ENCODE peak calls at places on chromosomes 12 and 14, in four cellular contexts. One of them, this sample, is unnamed.

GRCh38 chr14:50607181-50607580 is 47.2 kb downstream of the ATL1 start:
- DNase-seq in fibroblast of mammary gland: peak
- DNase-seq in PC-3: no peak
- DNase-seq in fibroblast of lung: peak
- DNase-seq in this sample: no peak

GRCh38 chr14:81986005-81986404 is 452.4 kb upstream of the SEL1L start:
- DNase-seq in PC-3: no peak
- DNase-seq in fibroblast of mammary gland: no peak
- DNase-seq in fibroblast of lung: no peak
- DNase-seq in this sample: no peak

GRCh38 chr12:13116971-13117370 is 13.5 kb upstream of the GSG1 start:
- DNase-seq in PC-3: no peak
- DNase-seq in fibroblast of mammary gland: no peak
- DNase-seq in fibroblast of lung: no peak
- DNase-seq in this sample: no peak

GRCh38 chr12:45234134-45234865 is 18.4 kb downstream of the ANO6 start:
- DNase-seq in PC-3: peak
- DNase-seq in fibroblast of lung: peak
- DNase-seq in fibroblast of mammary gland: peak
- DNase-seq in this sample: peak

GRCh38 chr12:19227190-19227879 is 97.8 kb downstream of the PLEKHA5 start:
- DNase-seq in PC-3: no peak
- DNase-seq in fibroblast of lung: no peak
- DNase-seq in fibroblast of mammary gland: no peak
- DNase-seq in this sample: no peak

GRCh38 chr12:1463073-1463905 is 131.1 kb downstream of the FBXL14 start:
- DNase-seq in PC-3: no peak
- DNase-seq in fibroblast of mammary gland: no peak
- DNase-seq in fibroblast of lung: no peak
- DNase-seq in this sample: peak

GRCh38 chr12:92468358-92469020 is 234.3 kb upstream of the PLEKHG7 start:
- DNase-seq in fibroblast of mammary gland: no peak
- DNase-seq in PC-3: no peak
- DNase-seq in fibroblast of lung: peak
- DNase-seq in this sample: no peak

GRCh38 chr14:58814476-58814875 is 176.7 kb downstream of the DACT1 start:
- DNase-seq in fibroblast of mammary gland: no peak
- DNase-seq in fibroblast of lung: peak
- DNase-seq in PC-3: no peak
- DNase-seq in this sample: no peak

GRCh38 chr12:6549379-6550151 is 6.3 kb downstream of the IFFO1 start:
- DNase-seq in fibroblast of lung: no peak
- DNase-seq in PC-3: no peak
- DNase-seq in fibroblast of mammary gland: no peak
- DNase-seq in this sample: no peak

GRCh38 chr14:25121342-25122129 is 71.6 kb upstream of the STXBP6 start:
- DNase-seq in fibroblast of lung: peak
- DNase-seq in PC-3: no peak
- DNase-seq in fibroblast of mammary gland: peak
- DNase-seq in this sample: peak

GRCh38 chr12:6953417-6954315 is 2.5 kb downstream of the PTPN6 start:
- DNase-seq in PC-3: no peak
- DNase-seq in fibroblast of lung: peak
- DNase-seq in fibroblast of mammary gland: no peak
- DNase-seq in this sample: peak

GRCh38 chr12:131711551-131712205 is 788 bp downstream of the SFSWAP start:
- DNase-seq in fibroblast of mammary gland: no peak
- DNase-seq in PC-3: no peak
- DNase-seq in fibroblast of lung: no peak
- DNase-seq in this sample: no peak

GRCh38 chr14:71703477-71703876 is 228.8 kb upstream of the RGS6 start:
- DNase-seq in fibroblast of lung: peak
- DNase-seq in fibroblast of mammary gland: peak
- DNase-seq in PC-3: no peak
- DNase-seq in this sample: peak

GRCh38 chr12:82723093-82723492 is 36.4 kb downstream of the TMTC2 start:
- DNase-seq in PC-3: no peak
- DNase-seq in fibroblast of lung: no peak
- DNase-seq in fibroblast of mammary gland: no peak
- DNase-seq in this sample: no peak

GRCh38 chr12:121295123-121295745 is 1.3 kb downstream of the CAMKK2 start:
- DNase-seq in fibroblast of lung: no peak
- DNase-seq in fibroblast of mammary gland: no peak
- DNase-seq in PC-3: peak
- DNase-seq in this sample: no peak

GRCh38 chr14:68820999-68821683 is 28.3 kb upstream of the ZFP36L1 start:
- DNase-seq in fibroblast of mammary gland: no peak
- DNase-seq in PC-3: no peak
- DNase-seq in fibroblast of lung: no peak
- DNase-seq in this sample: no peak

GRCh38 chr14:92930737-92931602 is 8.0 kb downstream of the CHGA start:
- DNase-seq in fibroblast of mammary gland: peak
- DNase-seq in PC-3: no peak
- DNase-seq in fibroblast of lung: no peak
- DNase-seq in this sample: peak

GRCh38 chr12:11836282-11836963 is 186.9 kb downstream of the ETV6 start:
- DNase-seq in PC-3: no peak
- DNase-seq in fibroblast of mammary gland: no peak
- DNase-seq in fibroblast of lung: no peak
- DNase-seq in this sample: no peak

GRCh38 chr12:50529345-50529744 is 24.6 kb downstream of the DIP2B start:
- DNase-seq in fibroblast of mammary gland: no peak
- DNase-seq in fibroblast of lung: no peak
- DNase-seq in PC-3: no peak
- DNase-seq in this sample: no peak

GRCh38 chr14:74290415-74290814 is 12.3 kb downstream of the ABCD4 start:
- DNase-seq in fibroblast of lung: peak
- DNase-seq in fibroblast of mammary gland: peak
- DNase-seq in PC-3: peak
- DNase-seq in this sample: peak
- TF ChIP-seq CTCF in fibroblast of lung: peak
- TF ChIP-seq CTCF in fibroblast of mammary gland: peak
- TF ChIP-seq CTCF in PC-3: peak
- TF ChIP-seq CTCF in this sample: peak

DNA sequence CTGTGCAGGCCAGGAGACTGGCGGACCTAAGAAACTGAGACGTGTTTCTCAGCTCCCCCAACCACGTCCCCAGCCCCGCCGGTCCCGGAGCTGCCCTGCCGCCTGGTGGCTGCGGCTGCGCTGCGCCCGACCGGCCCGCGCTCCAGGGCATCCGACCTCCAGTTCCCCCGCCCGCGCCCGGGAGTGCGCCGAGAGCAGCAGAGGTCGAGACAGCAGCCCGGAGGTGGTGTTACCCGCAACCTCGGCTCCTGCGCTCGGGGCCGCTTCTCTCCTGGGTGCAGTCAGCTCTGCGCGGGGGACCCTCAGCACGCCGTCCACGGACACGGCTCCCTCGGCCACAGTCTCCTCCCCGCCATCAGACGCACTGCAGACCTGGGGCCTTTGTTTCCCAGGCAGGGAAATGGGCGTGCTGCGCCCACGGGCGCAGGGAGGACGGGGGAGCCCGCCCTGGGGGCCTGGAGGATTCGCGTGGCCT is 21.6 kb upstream of the GPR132 start:
- DNase-seq in fibroblast of mammary gland: peak
- DNase-seq in fibroblast of lung: peak
- DNase-seq in PC-3: peak
- DNase-seq in this sample: peak
- H3K4me3 ChIP-seq in fibroblast of mammary gland: peak
- H3K4me3 ChIP-seq in fibroblast of lung: peak
- H3K4me3 ChIP-seq in PC-3: peak
- H3K4me3 ChIP-seq in this sample: peak

DNA sequence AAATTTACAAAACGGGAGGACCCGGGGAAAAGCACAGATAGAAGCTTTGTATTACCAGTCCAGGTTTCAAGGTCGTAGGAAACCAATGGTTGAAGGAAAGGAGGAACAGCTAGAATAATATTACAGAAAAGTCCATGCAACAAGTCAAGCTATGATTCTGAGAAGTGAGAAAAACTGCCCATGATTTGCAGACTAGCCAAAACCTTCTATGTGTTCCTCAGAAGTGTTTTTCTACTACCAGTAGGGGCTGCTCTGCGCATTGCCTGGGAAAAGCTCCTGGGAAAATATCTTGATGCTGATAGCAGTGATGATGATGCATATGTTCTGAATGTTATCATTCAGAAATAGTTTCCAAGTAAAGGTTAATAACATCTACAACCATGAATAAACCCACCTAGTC is 2.2 kb downstream of the PDZRN4 start:
- DNase-seq in fibroblast of mammary gland: peak
- DNase-seq in fibroblast of lung: peak
- DNase-seq in PC-3: peak
- DNase-seq in this sample: peak
- TF ChIP-seq CTCF in fibroblast of mammary gland: peak
- TF ChIP-seq CTCF in fibroblast of lung: peak
- TF ChIP-seq CTCF in PC-3: peak
- TF ChIP-seq CTCF in this sample: peak

GRCh38 chr12:113134521-113134951 is 1.0 kb downstream of the RASAL1 start:
- DNase-seq in fibroblast of mammary gland: no peak
- DNase-seq in fibroblast of lung: no peak
- DNase-seq in PC-3: no peak
- DNase-seq in this sample: no peak
- H3K4me3 ChIP-seq in fibroblast of mammary gland: no peak
- H3K4me3 ChIP-seq in fibroblast of lung: no peak
- H3K4me3 ChIP-seq in PC-3: peak
- H3K4me3 ChIP-seq in this sample: no peak

GRCh38 chr14:39433452-39433813 is 1.2 kb upstream of the FBXO33 start:
- DNase-seq in fibroblast of lung: no peak
- DNase-seq in PC-3: no peak
- DNase-seq in fibroblast of mammary gland: no peak
- DNase-seq in this sample: no peak

GRCh38 chr14:39431416-39432178 is 636 bp downstream of the FBXO33 start:
- DNase-seq in PC-3: peak
- DNase-seq in fibroblast of lung: peak
- DNase-seq in fibroblast of mammary gland: peak
- DNase-seq in this sample: peak

GRCh38 chr14:39434401-39434800 is 2.2 kb upstream of the FBXO33 start:
- DNase-seq in PC-3: peak
- DNase-seq in fibroblast of mammary gland: no peak
- DNase-seq in fibroblast of lung: no peak
- DNase-seq in this sample: no peak

GRCh38 chr14:39432179-39432618 is at the start of gene FBXO33:
- DNase-seq in fibroblast of lung: peak
- DNase-seq in PC-3: peak
- DNase-seq in fibroblast of mammary gland: peak
- DNase-seq in this sample: peak

GRCh38 chr14:39432619-39433451 is 602 bp upstream of the FBXO33 start:
- DNase-seq in fibroblast of mammary gland: peak
- DNase-seq in PC-3: peak
- DNase-seq in fibroblast of lung: peak
- DNase-seq in this sample: peak
- TF ChIP-seq CTCF in fibroblast of mammary gland: no peak
- TF ChIP-seq CTCF in PC-3: peak
- TF ChIP-seq CTCF in fibroblast of lung: no peak
- TF ChIP-seq CTCF in this sample: no peak

GRCh38 chr12:38137716-38138115 is 178.9 kb upstream of the ALG10B start:
- DNase-seq in PC-3: no peak
- DNase-seq in fibroblast of lung: no peak
- DNase-seq in fibroblast of mammary gland: no peak
- DNase-seq in this sample: no peak
- H3K4me3 ChIP-seq in PC-3: peak
- H3K4me3 ChIP-seq in fibroblast of lung: no peak
- H3K4me3 ChIP-seq in fibroblast of mammary gland: no peak
- H3K4me3 ChIP-seq in this sample: no peak

GRCh38 chr12:67751376-67751928 is 102.9 kb downstream of the DYRK2 start:
- DNase-seq in PC-3: no peak
- DNase-seq in fibroblast of lung: no peak
- DNase-seq in fibroblast of mammary gland: no peak
- DNase-seq in this sample: peak
- TF ChIP-seq CTCF in PC-3: no peak
- TF ChIP-seq CTCF in fibroblast of lung: no peak
- TF ChIP-seq CTCF in fibroblast of mammary gland: no peak
- TF ChIP-seq CTCF in this sample: no peak

DNA sequence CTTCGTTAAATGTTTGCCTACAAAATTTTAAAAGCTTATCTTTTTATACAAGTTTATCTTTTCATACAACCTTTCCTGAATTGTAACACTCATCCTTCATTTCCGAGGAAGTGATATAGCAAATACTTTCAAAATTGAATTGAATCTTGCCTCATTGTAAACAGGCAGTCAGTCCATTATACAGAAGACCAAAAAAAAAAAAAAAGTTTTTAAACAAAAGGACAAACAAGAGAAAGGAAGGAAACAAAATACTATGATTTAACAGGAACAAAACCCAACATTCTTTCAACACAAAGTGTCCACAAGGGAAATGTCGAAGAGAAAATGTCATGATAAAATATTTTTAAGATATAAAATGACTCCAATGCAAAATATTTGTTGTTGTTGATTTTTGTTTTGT is 8.5 kb downstream of the ATF7 start:
- DNase-seq in fibroblast of mammary gland: no peak
- DNase-seq in PC-3: no peak
- DNase-seq in fibroblast of lung: no peak
- DNase-seq in this sample: no peak
- H3K4me3 ChIP-seq in fibroblast of mammary gland: no peak
- H3K4me3 ChIP-seq in PC-3: no peak
- H3K4me3 ChIP-seq in fibroblast of lung: peak
- H3K4me3 ChIP-seq in this sample: peak

DNA sequence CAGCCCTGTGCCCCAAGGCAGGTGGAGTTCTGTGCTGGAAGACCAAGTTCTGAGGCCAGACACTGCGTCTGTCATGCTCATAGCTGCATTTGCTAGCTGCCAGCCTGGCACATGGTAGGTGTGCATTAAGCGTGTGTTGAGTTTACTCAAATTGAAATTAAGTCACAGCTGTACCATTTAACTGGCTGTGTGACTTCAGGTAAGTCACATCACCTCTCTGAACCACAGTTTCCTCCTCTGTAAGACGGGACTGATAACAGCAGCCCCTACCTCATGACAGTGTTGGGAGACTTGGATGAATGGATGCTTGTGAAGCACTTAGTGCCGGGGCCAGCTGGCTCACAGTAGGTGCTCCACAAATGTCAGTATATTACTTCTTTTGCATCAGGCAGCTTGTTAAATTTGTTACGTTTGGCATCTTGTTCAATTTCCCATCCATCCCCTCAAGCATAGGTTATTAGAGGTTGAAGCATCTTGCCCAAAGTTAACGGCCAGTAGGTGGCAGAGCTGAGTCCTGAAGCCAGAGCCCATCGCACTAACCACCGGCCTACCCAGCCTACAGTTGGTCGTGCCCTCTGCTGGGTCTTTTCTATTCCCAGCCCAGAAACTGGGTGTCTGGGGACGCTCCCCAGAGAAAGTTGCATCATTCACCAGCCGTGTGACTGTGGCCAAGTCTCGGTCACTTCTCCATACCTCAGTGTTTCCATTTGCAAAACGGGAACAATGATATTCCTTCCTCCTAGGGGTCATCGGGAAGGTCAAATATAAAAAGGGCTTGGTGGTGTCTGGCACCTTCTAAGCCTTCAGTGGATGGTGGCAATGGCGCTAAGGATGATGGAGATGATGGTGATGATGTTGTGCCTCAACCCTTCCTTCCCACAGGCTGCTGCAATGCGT is 4.5 kb downstream of the DAO start:
- DNase-seq in fibroblast of lung: no peak
- DNase-seq in fibroblast of mammary gland: peak
- DNase-seq in PC-3: peak
- DNase-seq in this sample: peak
- TF ChIP-seq CTCF in fibroblast of lung: peak
- TF ChIP-seq CTCF in fibroblast of mammary gland: peak
- TF ChIP-seq CTCF in PC-3: peak
- TF ChIP-seq CTCF in this sample: peak